ENCODE peak calls at places on chromosomes 3 and 15, in six cellular contexts. F is BJ, V is DND-41, D is MM.1S, S is endothelial cell, M is epithelial cell of esophagus. T is an unnamed sample.

GRCh38 chr3:124283644-124284008 is 291.7 kb upstream of the ROPN1 start:
- DNase-seq in F (no peak), V (no peak), D (no peak), S (no peak), M (no peak), T (no peak)

GRCh38 chr3:37608061-37608702 is 253.5 kb upstream of the CTDSPL start:
- DNase-seq in F (no peak), V (no peak), D (no peak), S (no peak), M (peak; percentile 78), T (no peak)

GRCh38 chr3:69092030-69092513 is 7.3 kb downstream of the ARL6IP5 start:
- DNase-seq in F (no peak), V (peak; percentile 50), D (peak; percentile 47), S (peak; percentile 10), M (no peak), T (no peak)

GRCh38 chr3:36175113-36175812 is 205.0 kb upstream of the STAC start:
- DNase-seq in F (no peak), V (no peak), D (no peak), S (no peak), M (no peak), T (no peak)

GRCh38 chr3:3110749-3111361 is 681 bp upstream of the IL5RA start:
- DNase-seq in F (no peak), V (no peak), D (no peak), S (no peak), M (no peak), T (no peak)

GRCh38 chr3:112002458-112002971 is 3.8 kb downstream of the TAGLN3 start:
- DNase-seq in F (no peak), V (peak; percentile 10), D (no peak), S (no peak), M (peak; percentile 91), T (no peak)

GRCh38 chr3:130933801-130934345 is 40.0 kb downstream of the ATP2C1 start:
- DNase-seq in F (no peak), V (no peak), D (no peak), S (no peak), M (no peak), T (no peak)

GRCh38 chr3:39388741-39389248 is 5.6 kb downstream of the SLC25A38 start:
- DNase-seq in F (no peak), V (no peak), D (peak; percentile 88), S (no peak), M (no peak), T (no peak)

GRCh38 chr3:86708908-86709307 is 282.0 kb downstream of the VGLL3 start:
- DNase-seq in F (no peak), V (no peak), D (no peak), S (no peak), M (peak; percentile 7), T (no peak)

GRCh38 chr3:23004971-23005370 is 198.2 kb upstream of the UBE2E2 start:
- DNase-seq in F (no peak), V (no peak), D (no peak), S (no peak), M (peak; percentile 90), T (peak; percentile 53)

GRCh38 chr3:172034786-172035685 is 4.3 kb upstream of the FNDC3B start:
- DNase-seq in F (no peak), V (no peak), D (peak; percentile 64), S (peak; percentile 31), M (peak; percentile 54), T (no peak)

GRCh38 chr3:42148982-42149432 is 57.9 kb downstream of the TRAK1 start:
- DNase-seq in F (peak; percentile 12), V (no peak), D (no peak), S (peak; percentile 47), M (peak; percentile 77), T (no peak)

DNA sequence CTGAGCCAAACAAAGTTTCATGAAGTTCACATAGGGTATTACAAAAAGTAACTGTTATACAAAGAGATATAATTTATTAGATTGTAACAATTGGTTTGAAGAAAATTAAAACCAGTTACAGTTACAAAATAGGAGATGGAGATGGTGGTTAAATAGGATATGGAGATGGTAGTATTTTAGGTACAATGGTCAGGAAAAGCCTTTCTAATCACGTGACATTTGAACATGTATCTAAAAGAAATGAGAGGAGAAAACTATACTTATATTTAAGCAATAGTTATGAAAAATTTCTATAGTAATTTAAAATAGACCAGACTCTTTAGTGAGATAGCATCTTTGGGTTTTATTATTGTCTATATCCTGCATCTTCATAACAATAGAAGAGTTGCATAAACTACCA is 312.9 kb downstream of the RBMS3 start:
- DNase-seq in F (no peak), V (no peak), D (no peak), S (no peak), M (no peak), T (no peak)
- TF ChIP-seq CTCF in F (no peak), V (no peak), D (no peak), S (no peak), M (no peak), T (no peak)

GRCh38 chr3:48088749-48089466 is 72.7 kb upstream of the MAP4 start:
- DNase-seq in F (peak; percentile 86), V (peak; percentile 97), D (peak; percentile 96), S (peak; percentile 97), M (peak; percentile 99), T (peak; percentile 98)
- TF ChIP-seq CTCF in F (no peak), V (no peak), D (no peak), S (no peak), M (no peak), T (no peak)

DNA sequence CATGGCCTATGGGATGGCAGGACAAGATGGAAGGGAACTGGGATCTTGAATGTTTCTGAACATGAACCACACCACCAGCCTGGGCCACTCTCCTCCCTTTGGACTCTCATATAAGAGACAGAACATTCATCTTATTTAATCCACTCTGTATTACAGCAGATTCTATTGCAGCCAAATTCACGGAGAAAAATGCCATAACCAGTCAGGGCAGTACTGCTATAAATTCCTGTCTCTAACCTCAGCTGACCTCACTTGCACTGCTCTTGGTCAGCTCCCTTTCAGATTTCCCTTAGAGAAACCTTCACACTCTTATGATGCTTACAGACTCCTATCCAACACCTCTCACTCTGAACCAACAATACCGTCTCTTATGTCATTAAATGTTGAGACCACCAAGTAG is 101.4 kb downstream of the RYK start:
- DNase-seq in F (peak; percentile 14), V (no peak), D (no peak), S (no peak), M (no peak), T (no peak)
- TF ChIP-seq CTCF in F (no peak), V (no peak), D (no peak), S (no peak), M (no peak), T (no peak)

DNA sequence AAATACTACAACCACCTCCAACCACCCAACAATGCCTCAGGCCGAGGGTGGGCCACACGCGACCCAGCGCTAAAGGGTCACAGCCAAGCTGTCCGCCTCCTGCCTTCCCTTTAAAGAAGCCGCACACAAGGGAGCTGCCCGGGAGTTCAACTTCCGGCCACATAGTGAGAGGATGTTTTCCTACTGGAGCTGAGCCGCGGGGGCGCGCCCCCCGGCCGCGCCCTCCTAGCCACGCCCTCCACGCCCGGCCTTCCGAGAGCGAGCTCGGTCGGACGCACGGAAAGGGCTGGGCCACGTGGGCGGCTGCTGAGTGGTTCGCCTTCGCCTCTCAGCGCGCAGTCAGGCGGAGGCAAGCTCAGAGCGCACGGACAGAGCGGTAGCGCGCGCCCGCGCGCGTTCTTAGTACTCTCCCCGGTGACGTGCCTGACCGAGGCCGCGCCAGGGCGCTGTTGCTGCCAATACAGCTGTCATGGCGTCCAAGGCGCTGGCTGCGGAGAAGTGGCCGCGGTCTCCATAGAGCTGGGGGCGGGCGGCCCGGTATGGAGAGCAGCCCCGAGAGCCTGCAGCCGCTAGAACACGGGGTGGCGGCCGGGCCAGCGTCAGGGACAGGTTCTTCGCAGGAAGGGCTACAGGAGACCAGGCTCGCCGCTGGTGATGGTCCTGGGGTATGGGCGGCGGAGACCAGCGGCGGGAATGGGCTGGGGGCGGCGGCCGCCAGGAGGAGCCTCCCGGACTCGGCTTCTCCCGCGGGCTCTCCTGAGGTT is at the start of gene MINDY2:
- DNase-seq in F (peak; percentile 94), V (peak; percentile 94), D (peak; percentile 99), S (peak; percentile 96), M (peak; percentile 99), T (peak; percentile 99)
- TF ChIP-seq CTCF in F (peak; percentile 44), V (peak; percentile 59), D (peak; percentile 39), S (no peak), M (peak; percentile 35), T (peak; percentile 53)

GRCh38 chr15:66956672-66957540 is 108.5 kb upstream of the SMAD3 start:
- DNase-seq in F (no peak), V (no peak), D (no peak), S (no peak), M (no peak), T (no peak)
- TF ChIP-seq CTCF in F (no peak), V (no peak), D (no peak), S (no peak), M (no peak), T (no peak)

T was measured in Calu3.